ENCODE peak calls at places on chromosomes 6 and 20, in seven cellular contexts. B, L, G, V, W, H and S are unnamed samples.

GRCh38 chr6:156686940-156687874 is 90.0 kb upstream of the ARID1B start:
- DNase-seq in W (peak; percentile 98), L (peak; percentile 90), B (peak; percentile 69), H (peak; percentile 83), V (peak; percentile 93), G (peak; percentile 93), S (peak; percentile 81)

GRCh38 chr20:44093249-44093582 is 93.8 kb downstream of the JPH2 start:
- DNase-seq in H (no peak), B (no peak), L (no peak), V (no peak), G (no peak), W (no peak), S (no peak)

GRCh38 chr20:20237093-20237959 is 130.6 kb upstream of the INSM1 start:
- DNase-seq in V (no peak), B (no peak), H (peak; percentile 2), W (no peak), L (no peak), G (no peak), S (peak; percentile 2)

GRCh38 chr20:25534845-25535244 is 50.5 kb downstream of the NINL start:
- DNase-seq in G (no peak), V (no peak), B (no peak), H (no peak), L (no peak), W (no peak), S (no peak)

GRCh38 chr6:46931416-46931815 is 9.7 kb upstream of the ADGRF5 start:
- DNase-seq in H (no peak), G (no peak), W (no peak), B (no peak), V (no peak), L (no peak), S (no peak)

GRCh38 chr6:105844275-105844848 is 241.8 kb upstream of the PRDM1 start:
- DNase-seq in H (no peak), B (no peak), G (peak; percentile 42), W (no peak), V (peak; percentile 64), L (no peak), S (no peak)

GRCh38 chr6:119314894-119315272 is 34.7 kb downstream of the MAN1A1 start:
- DNase-seq in G (no peak), H (no peak), V (no peak), L (no peak), B (no peak), W (no peak), S (no peak)

GRCh38 chr6:57089265-57089664 is 723 bp upstream of the ZNF451 start:
- DNase-seq in V (no peak), W (no peak), L (no peak), G (no peak), H (no peak), B (no peak), S (no peak)

GRCh38 chr20:17990278-17990972 is 21.6 kb downstream of the MGME1 start:
- DNase-seq in L (no peak), G (no peak), H (no peak), B (no peak), W (no peak), V (no peak), S (peak; percentile 56)

GRCh38 chr20:32506721-32507120 is 78.4 kb downstream of the NOL4L start:
- DNase-seq in V (no peak), H (no peak), W (no peak), G (no peak), B (no peak), L (no peak), S (no peak)

GRCh38 chr6:39892490-39893129 is 41.7 kb downstream of the MOCS1 start:
- DNase-seq in L (no peak), W (no peak), B (no peak), G (peak; percentile 67), H (peak; percentile 37), V (peak; percentile 61), S (peak; percentile 57)

GRCh38 chr6:94065707-94066337 is 646.5 kb upstream of the EPHA7 start:
- DNase-seq in G (no peak), L (no peak), W (no peak), H (no peak), V (no peak), B (no peak), S (no peak)

GRCh38 chr6:73923899-73924485 is 228.0 kb downstream of the CD109 start:
- DNase-seq in B (no peak), V (no peak), G (peak; percentile 32), W (no peak), L (no peak), H (no peak), S (no peak)

GRCh38 chr6:111087871-111088667 is 766 bp downstream of the SLC16A10 start:
- DNase-seq in G (no peak), W (no peak), L (no peak), B (no peak), H (no peak), V (peak; percentile 19), S (no peak)

GRCh38 chr20:54290636-54291035 is 82.7 kb downstream of the PFDN4 start:
- DNase-seq in B (no peak), V (no peak), H (no peak), L (no peak), W (no peak), G (no peak), S (no peak)

GRCh38 chr20:57589728-57590484 is 29.0 kb downstream of the PCK1 start:
- DNase-seq in W (no peak), B (no peak), V (no peak), L (no peak), H (no peak), G (no peak), S (no peak)

GRCh38 chr6:134170844-134171243 is 118.4 kb upstream of the SLC2A12 start:
- DNase-seq in H (no peak), L (no peak), V (no peak), W (no peak), B (peak; percentile 38), G (no peak), S (no peak)

GRCh38 chr6:129598244-129599187 is 111.5 kb downstream of the ARHGAP18 start:
- DNase-seq in B (no peak), G (no peak), H (peak; percentile 76), W (no peak), V (no peak), L (no peak), S (peak; percentile 63)

GRCh38 chr6:1997702-1998101 is 247.7 kb downstream of the GMDS start:
- DNase-seq in L (no peak), W (no peak), H (no peak), B (no peak), V (no peak), G (no peak), S (no peak)

GRCh38 chr6:1991332-1991878 is 254.0 kb downstream of the GMDS start:
- DNase-seq in G (no peak), V (no peak), H (no peak), W (no peak), L (no peak), B (no peak), S (no peak)

GRCh38 chr6:2000962-2001361 is 244.4 kb downstream of the GMDS start:
- DNase-seq in W (no peak), L (no peak), B (no peak), G (no peak), V (no peak), H (no peak), S (no peak)

GRCh38 chr6:1993049-1993448 is 252.4 kb downstream of the GMDS start:
- DNase-seq in W (no peak), H (no peak), G (no peak), V (no peak), L (no peak), B (no peak), S (peak; percentile 19)

DNA sequence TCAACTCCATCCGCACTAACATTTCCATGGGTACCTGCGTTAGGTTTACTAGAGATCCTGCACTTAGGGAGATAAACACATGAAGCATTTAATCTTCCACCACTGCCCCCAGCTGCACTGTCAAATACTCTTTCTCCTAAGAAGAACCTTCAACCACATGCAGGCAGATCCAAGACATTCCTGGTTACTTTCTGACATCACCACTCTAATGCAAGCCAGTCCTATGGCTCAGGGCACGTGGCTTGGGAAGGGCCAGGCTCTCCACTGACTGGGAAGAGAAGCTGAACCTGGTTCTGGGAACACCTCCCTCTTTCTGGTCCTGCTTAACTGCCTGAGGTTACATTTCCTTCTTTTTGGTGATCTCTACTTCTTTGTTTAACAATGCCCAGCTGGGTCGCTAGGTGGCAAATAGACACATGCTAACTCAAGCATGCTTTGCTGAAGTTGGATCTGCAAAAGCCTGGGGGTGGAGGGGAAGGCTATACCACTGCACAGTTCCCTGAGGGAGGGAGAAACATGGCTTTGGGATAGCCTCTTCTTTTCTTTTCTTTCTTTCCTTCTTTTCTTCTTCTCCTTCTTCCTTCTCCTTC is 249.8 kb downstream of the GMDS start:
- DNase-seq in H (peak; percentile 35), V (no peak), L (no peak), G (no peak), B (no peak), W (no peak), S (no peak)
- TF ChIP-seq CTCF in H (no peak), V (no peak), L (no peak), G (no peak), B (no peak), W (no peak), S (no peak)

DNA sequence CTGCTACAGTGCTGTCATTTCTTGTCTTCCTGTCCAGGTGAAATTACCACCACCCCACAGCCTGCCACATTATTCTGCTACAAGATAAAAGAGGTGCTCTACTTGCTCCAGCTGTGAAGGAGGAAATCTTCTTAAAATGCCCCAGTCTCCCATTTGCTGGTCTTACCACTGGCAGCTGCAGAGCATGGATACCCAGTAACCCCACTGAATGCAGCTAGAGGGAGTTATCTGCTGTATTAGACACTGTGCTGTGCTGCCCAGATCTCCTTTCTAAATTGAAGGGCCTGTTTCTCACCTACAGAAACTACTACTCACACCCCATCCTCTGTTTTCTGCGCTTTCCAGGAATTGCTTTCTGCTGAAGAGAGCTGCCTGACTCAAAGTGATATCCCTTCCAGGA is 517.8 kb downstream of the PKHD1 start:
- DNase-seq in W (no peak), H (no peak), V (no peak), G (no peak), B (no peak), L (no peak), S (no peak)
- TF ChIP-seq CTCF in W (no peak), H (no peak), V (no peak), G (no peak), B (no peak), L (no peak), S (no peak)

DNA sequence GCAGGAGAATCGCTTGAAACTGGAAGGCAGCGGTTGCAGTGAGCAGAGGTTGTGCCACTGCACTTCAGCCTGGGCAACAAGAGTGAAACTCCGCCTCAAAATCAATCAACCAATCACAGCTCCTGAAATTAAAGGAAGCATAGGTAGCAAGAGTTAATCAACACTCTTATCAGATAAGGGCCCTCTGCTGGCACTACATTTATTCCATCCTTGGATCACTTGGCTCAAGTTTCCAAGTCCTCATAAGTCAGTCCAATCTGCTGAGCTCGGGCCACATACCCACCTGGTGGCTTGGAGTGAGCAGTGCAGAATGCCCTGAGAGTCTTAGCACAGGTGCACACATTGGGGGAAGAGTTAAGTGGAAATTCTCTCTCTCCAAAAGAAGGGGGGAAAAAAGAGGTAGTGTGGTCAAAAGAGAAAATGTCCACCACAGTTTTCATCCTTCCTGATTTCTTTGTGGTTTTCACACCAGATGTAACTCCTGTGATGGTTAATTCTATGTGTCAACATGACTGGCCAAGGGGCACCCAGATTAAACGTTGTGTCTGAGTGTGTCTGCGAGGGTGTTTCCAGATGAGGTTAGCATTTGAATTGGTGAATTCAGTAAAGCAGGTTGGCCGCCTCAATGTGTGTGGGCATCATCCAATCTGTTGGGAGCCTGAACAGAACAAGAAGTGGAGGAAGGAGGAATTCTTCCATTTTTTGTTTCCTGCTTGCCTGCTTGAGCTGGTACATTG is 14.2 kb upstream of the FAM8A1 start:
- DNase-seq in G (no peak), H (no peak), B (no peak), L (no peak), W (no peak), V (no peak), S (no peak)
- TF ChIP-seq CTCF in G (no peak), H (peak; percentile 22), B (peak; percentile 38), L (no peak), W (no peak), V (no peak), S (peak; percentile 56)

GRCh38 chr6:72624557-72625160 is 2.8 kb downstream of the KCNQ5 start:
- DNase-seq in V (no peak), B (no peak), L (no peak), H (no peak), W (no peak), G (no peak), S (peak; percentile 42)
- TF ChIP-seq CTCF in V (peak; percentile 52), B (peak; percentile 74), L (peak; percentile 32), H (peak; percentile 59), W (no peak), G (peak; percentile 20), S (peak; percentile 86)